ENCODE peak calls at places on chromosomes 1 and 21, in four cellular contexts. V is stimulated activated CD4-positive, alpha-beta T cell treated with anti-CD3 and anti-CD28 coated beads, TNF-alpha, amount 100 ng/mL, for 1 hour; B is fibroblast of pulmonary artery; N is anterior cingulate cortex. T is an unnamed sample.

GRCh38 chr1:48767957-48768510 is 8.7 kb downstream of the BEND5 start:
- DNase-seq in V (no peak), B (no peak), N (no peak), T (no peak)

GRCh38 chr1:93677729-93678128 is 3.9 kb downstream of the BCAR3 start:
- DNase-seq in V (no peak), B (no peak), N (no peak), T (no peak)

GRCh38 chr21:43600642-43601397 is 58.5 kb downstream of the HSF2BP start:
- DNase-seq in V (no peak), B (peak; percentile 94), N (no peak), T (no peak)

GRCh38 chr1:111517464-111518225 is 14.2 kb upstream of the ADORA3 start:
- DNase-seq in V (no peak), B (no peak), N (no peak), T (no peak)

GRCh38 chr1:108817016-108817415 is 39.9 kb downstream of the AKNAD1 start:
- DNase-seq in V (no peak), B (peak; percentile 69), N (no peak), T (no peak)

GRCh38 chr1:56436912-56437403 is 142.4 kb downstream of the PLPP3 start:
- DNase-seq in V (no peak), B (no peak), N (peak; percentile 33), T (no peak)

GRCh38 chr1:177283380-177283779 is 112.6 kb downstream of the BRINP2 start:
- DNase-seq in V (no peak), B (no peak), N (no peak), T (no peak)

GRCh38 chr1:43232071-43232470 is 37.7 kb upstream of the TMEM125 start:
- DNase-seq in V (no peak), B (peak; percentile 82), N (no peak), T (no peak)

GRCh38 chr21:25491267-25491666 is 116.0 kb downstream of the MRPL39 start:
- DNase-seq in V (no peak), B (no peak), N (no peak), T (no peak)

GRCh38 chr21:15061747-15062146 is 3.1 kb downstream of the NRIP1 start:
- DNase-seq in V (no peak), B (no peak), N (no peak), T (no peak)

GRCh38 chr1:77438239-77438913 is 156.6 kb downstream of the AK5 start:
- DNase-seq in V (no peak), B (peak; percentile 85), N (no peak), T (no peak)

GRCh38 chr1:27395441-27396195 is 3.2 kb downstream of the GPR3 start:
- DNase-seq in V (peak; percentile 38), B (peak; percentile 73), N (peak; percentile 58), T (peak; percentile 87)

GRCh38 chr1:197268012-197268411 is at the start of gene CRB1:
- DNase-seq in V (no peak), B (no peak), N (peak; percentile 4), T (no peak)

GRCh38 chr1:203768158-203768725 is 3.3 kb downstream of the LAX1 start:
- DNase-seq in V (no peak), B (no peak), N (no peak), T (no peak)

GRCh38 chr1:94100785-94101612 is 19.9 kb downstream of the ABCA4 start:
- DNase-seq in V (no peak), B (peak; percentile 44), N (no peak), T (no peak)

GRCh38 chr1:51518730-51519047 is 377 bp downstream of the EPS15 start:
- DNase-seq in V (no peak), B (no peak), N (no peak), T (no peak)

T was measured in memory B cell.